ENCODE peak calls at places on chromosomes 7 and 10, in ten cellular contexts. H is pancreas; P is upper lobe of left lung; M is transverse colon; F is heart right ventricle; B is aorta; K is fibroblast of lung; Q is CD4-positive, alpha-beta memory T cell; Y is thoracic aorta; G is lower lobe of right lung. O is an unnamed sample.

GRCh38 chr10:21527634-21528451 is 2.4 kb upstream of the SKIDA1 start:
- DNase-seq in H (no peak), P (no peak), M (no peak), F (no peak), B (no peak), K (peak; percentile 82), Q (no peak), Y (no peak), G (no peak), O (no peak)

GRCh38 chr7:137324796-137325700 is 18.5 kb downstream of the PTN start:
- DNase-seq in H (no peak), P (no peak), M (no peak), F (no peak), B (no peak), K (no peak), Q (no peak), Y (no peak), G (no peak), O (no peak)

GRCh38 chr10:5043716-5044115 is 40.1 kb upstream of the AKR1C2 start:
- DNase-seq in H (peak; percentile 76), P (peak; percentile 90), M (peak; percentile 85), F (no peak), B (no peak), K (no peak), Q (no peak), Y (no peak), G (peak; percentile 88), O (no peak)

GRCh38 chr7:158395780-158396214 is 191.8 kb downstream of the PTPRN2 start:
- DNase-seq in H (no peak), P (no peak), M (peak; percentile 69), F (no peak), B (peak; percentile 62), K (no peak), Q (no peak), Y (no peak), G (peak; percentile 49), O (no peak)

GRCh38 chr10:3047622-3047995 is 19.7 kb upstream of the PFKP start:
- DNase-seq in H (no peak), P (no peak), M (no peak), F (no peak), B (no peak), K (no peak), Q (no peak), Y (no peak), G (no peak), O (no peak)

GRCh38 chr7:112160130-112160770 is 45.9 kb downstream of the DOCK4 start:
- DNase-seq in H (no peak), P (no peak), M (no peak), F (no peak), B (no peak), K (peak; percentile 48), Q (no peak), Y (no peak), G (no peak), O (no peak)

GRCh38 chr7:155438778-155439177 is 19.2 kb upstream of the EN2 start:
- DNase-seq in H (no peak), P (no peak), M (no peak), F (no peak), B (peak; percentile 44), K (no peak), Q (no peak), Y (no peak), G (peak; percentile 8), O (no peak)

GRCh38 chr10:105759741-105760140 is 1118.7 kb downstream of the SORCS3 start:
- DNase-seq in H (no peak), P (no peak), M (no peak), F (no peak), B (no peak), K (no peak), Q (no peak), Y (no peak), G (no peak), O (no peak)

GRCh38 chr10:92691042-92691590 is 1.4 kb downstream of the HHEX start:
- DNase-seq in H (no peak), P (peak; percentile 23), M (no peak), F (peak; percentile 30), B (no peak), K (no peak), Q (no peak), Y (no peak), G (peak; percentile 60), O (no peak)

GRCh38 chr10:86391986-86392722 is 25.6 kb upstream of the GRID1 start:
- DNase-seq in H (no peak), P (no peak), M (no peak), F (no peak), B (no peak), K (no peak), Q (no peak), Y (no peak), G (no peak), O (no peak)

GRCh38 chr7:101390901-101391301 is 28.2 kb downstream of the COL26A1 start:
- DNase-seq in H (no peak), P (no peak), M (peak; percentile 23), F (peak; percentile 40), B (no peak), K (no peak), Q (peak; percentile 15), Y (no peak), G (no peak), O (no peak)

GRCh38 chr7:6430271-6430940 is 17.3 kb downstream of the DAGLB start:
- DNase-seq in H (no peak), P (no peak), M (no peak), F (no peak), B (no peak), K (peak; percentile 68), Q (no peak), Y (no peak), G (no peak), O (no peak)

GRCh38 chr7:44661233-44661632 is 54.8 kb downstream of the OGDH start:
- DNase-seq in H (no peak), P (no peak), M (no peak), F (no peak), B (no peak), K (no peak), Q (no peak), Y (no peak), G (no peak), O (no peak)

GRCh38 chr7:134778941-134779740 is at the start of gene CALD1:
- DNase-seq in H (peak; percentile 28), P (peak; percentile 41), M (peak; percentile 67), F (peak; percentile 53), B (peak; percentile 91), K (peak; percentile 100), Q (no peak), Y (peak; percentile 71), G (peak; percentile 49), O (no peak)
- H3K4me3 ChIP-seq in H (peak within 1 kb of the TSS; percentile 22), P (peak within 1 kb of the TSS; percentile 56), M (peak within 1 kb of the TSS; percentile 42), F (peak within 1 kb of the TSS; percentile 66), B (peak within 1 kb of the TSS; percentile 100), K (peak within 1 kb of the TSS; percentile 90), Q (no peak within 1 kb of the TSS), Y (peak within 1 kb of the TSS; percentile 79), G (peak within 1 kb of the TSS; percentile 59), O (peak within 1 kb of the TSS; percentile 64)

GRCh38 chr10:133100186-133100585 is 12.5 kb downstream of the ADGRA1 start:
- DNase-seq in H (no peak), P (no peak), M (no peak), F (no peak), B (no peak), K (no peak), Q (no peak), Y (no peak), G (no peak), O (no peak)

GRCh38 chr10:133104076-133104965 is 16.6 kb downstream of the ADGRA1 start:
- DNase-seq in H (no peak), P (no peak), M (no peak), F (no peak), B (no peak), K (no peak), Q (no peak), Y (no peak), G (no peak), O (no peak)

GRCh38 chr10:133100706-133101463 is 13.2 kb downstream of the ADGRA1 start:
- DNase-seq in H (peak; percentile 64), P (peak; percentile 37), M (no peak), F (no peak), B (no peak), K (no peak), Q (no peak), Y (no peak), G (no peak), O (no peak)

GRCh38 chr10:133103311-133103910 is 15.7 kb downstream of the ADGRA1 start:
- DNase-seq in H (no peak), P (no peak), M (no peak), F (no peak), B (no peak), K (no peak), Q (no peak), Y (no peak), G (no peak), O (no peak)

GRCh38 chr10:133102415-133103095 is 14.8 kb downstream of the ADGRA1 start:
- DNase-seq in H (no peak), P (no peak), M (no peak), F (no peak), B (no peak), K (no peak), Q (no peak), Y (no peak), G (no peak), O (no peak)
- H3K4me1 ChIP-seq in H (no peaks in the 10 kb centered on the region), P (no peaks in the 10 kb centered on the region), M (peaks cover 4% of the 10 kb centered on the region), F (no peaks in the 10 kb centered on the region), B (no peaks in the 10 kb centered on the region), K (no peaks in the 10 kb centered on the region), Q (peaks cover 7% of the 10 kb centered on the region), Y (no peaks in the 10 kb centered on the region), G (no peaks in the 10 kb centered on the region), O (no peaks in the 10 kb centered on the region)

GRCh38 chr7:67841896-67842295 is 845.3 kb downstream of the TYW1 start:
- DNase-seq in H (no peak), P (no peak), M (no peak), F (no peak), B (no peak), K (no peak), Q (no peak), Y (no peak), G (no peak), O (no peak)

GRCh38 chr7:67847063-67847798 is 850.6 kb downstream of the TYW1 start:
- DNase-seq in H (no peak), P (no peak), M (no peak), F (no peak), B (no peak), K (no peak), Q (no peak), Y (no peak), G (no peak), O (no peak)

GRCh38 chr7:67843615-67844014 is 847.0 kb downstream of the TYW1 start:
- DNase-seq in H (no peak), P (no peak), M (no peak), F (no peak), B (no peak), K (no peak), Q (no peak), Y (no peak), G (no peak), O (no peak)

GRCh38 chr7:67843001-67843400 is 846.4 kb downstream of the TYW1 start:
- DNase-seq in H (no peak), P (no peak), M (no peak), F (no peak), B (no peak), K (no peak), Q (no peak), Y (no peak), G (no peak), O (no peak)

GRCh38 chr7:67842571-67842970 is 845.9 kb downstream of the TYW1 start:
- DNase-seq in H (no peak), P (no peak), M (no peak), F (no peak), B (no peak), K (no peak), Q (no peak), Y (no peak), G (no peak), O (no peak)
- H3K9me3 ChIP-seq in H (no peaks in the 10 kb centered on the region), P (no peaks in the 10 kb centered on the region), M (no peaks in the 10 kb centered on the region), F (peaks cover 3% of the 10 kb centered on the region), B (peaks cover 1% of the 10 kb centered on the region), K (no peaks in the 10 kb centered on the region), Q (no peaks in the 10 kb centered on the region), Y (no peaks in the 10 kb centered on the region), G (no peaks in the 10 kb centered on the region), O (no peaks in the 10 kb centered on the region)

GRCh38 chr7:26857170-26857533 is 7.2 kb downstream of the SKAP2 start:
- DNase-seq in H (no peak), P (no peak), M (no peak), F (no peak), B (no peak), K (no peak), Q (no peak), Y (no peak), G (no peak), O (no peak)
- H3K4me3 ChIP-seq in H (no peak overlapping the region), P (peak overlapping the region; percentile 20), M (peak overlapping the region; percentile 25), F (peak overlapping the region; percentile 2), B (no peak overlapping the region), K (peak overlapping the region; percentile 28), Q (no peak overlapping the region), Y (peak overlapping the region; percentile 51), G (peak overlapping the region; percentile 44), O (peak overlapping the region; percentile 42)